ENCODE peak calls at places on chromosomes 13 and 19, in eight cellular contexts. L, X, M, B, N, I, F and A are unnamed samples.

GRCh38 chr19:18282788-18283141 is 1.3 kb upstream of the JUND start:
- DNase-seq in L (no peak), X (no peak), M (no peak), B (peak), N (no peak), I (no peak), F (peak), A (no peak)

GRCh38 chr19:18437481-18438330 is at the start of gene ISYNA1:
- DNase-seq in L (peak), X (no peak), M (peak), B (peak), N (no peak), I (no peak), F (no peak), A (peak)

GRCh38 chr19:17775245-17775927 is 19.6 kb upstream of the B3GNT3 start:
- DNase-seq in L (peak), X (no peak), M (peak), B (peak), N (no peak), I (no peak), F (peak), A (peak)

GRCh38 chr13:94411747-94412146 is 67.7 kb downstream of the DCT start:
- DNase-seq in L (no peak), X (no peak), M (no peak), B (no peak), N (no peak), I (no peak), F (no peak), A (no peak)

GRCh38 chr19:41364546-41365391 is 820 bp upstream of the B9D2 start:
- DNase-seq in L (no peak), X (no peak), M (no peak), B (no peak), N (no peak), I (no peak), F (peak), A (peak)

GRCh38 chr13:101838305-101838835 is 385.9 kb downstream of the ITGBL1 start:
- DNase-seq in L (no peak), X (no peak), M (no peak), B (no peak), N (no peak), I (no peak), F (no peak), A (no peak)

GRCh38 chr13:19794552-19795143 is 11.9 kb upstream of the PSPC1 start:
- DNase-seq in L (no peak), X (peak), M (peak), B (no peak), N (no peak), I (no peak), F (no peak), A (no peak)

GRCh38 chr19:34489175-34489574 is 7.6 kb downstream of the WTIP start:
- DNase-seq in L (no peak), X (no peak), M (no peak), B (no peak), N (no peak), I (no peak), F (no peak), A (no peak)

GRCh38 chr13:58630794-58631193 is 999.2 kb downstream of the PCDH17 start:
- DNase-seq in L (no peak), X (no peak), M (no peak), B (no peak), N (no peak), I (no peak), F (no peak), A (no peak)

GRCh38 chr19:27966390-27966816 is 1246.5 kb downstream of the UQCRFS1 start:
- DNase-seq in L (peak), X (no peak), M (peak), B (no peak), N (no peak), I (no peak), F (no peak), A (peak)

GRCh38 chr19:1259873-1260748 is 9.0 kb upstream of the CIRBP start:
- DNase-seq in L (no peak), X (no peak), M (no peak), B (no peak), N (no peak), I (no peak), F (no peak), A (no peak)

GRCh38 chr13:43132228-43132627 is 108.8 kb downstream of the DNAJC15 start:
- DNase-seq in L (no peak), X (peak), M (peak), B (peak), N (peak), I (no peak), F (no peak), A (no peak)

GRCh38 chr13:60619461-60619860 is 222.4 kb downstream of the TDRD3 start:
- DNase-seq in L (no peak), X (no peak), M (no peak), B (no peak), N (no peak), I (no peak), F (peak), A (no peak)

GRCh38 chr13:43573361-43573740 is 213.4 kb downstream of the ENOX1 start:
- DNase-seq in L (no peak), X (no peak), M (peak), B (no peak), N (no peak), I (no peak), F (no peak), A (no peak)

GRCh38 chr13:95224064-95224463 is 77.2 kb downstream of the ABCC4 start:
- DNase-seq in L (no peak), X (no peak), M (no peak), B (no peak), N (no peak), I (no peak), F (no peak), A (no peak)

GRCh38 chr13:94342436-94343242 is 136.8 kb downstream of the DCT start:
- DNase-seq in L (no peak), X (no peak), M (no peak), B (no peak), N (no peak), I (no peak), F (no peak), A (no peak)

GRCh38 chr13:106449096-106449495 is 86.4 kb downstream of the EFNB2 start:
- DNase-seq in L (no peak), X (no peak), M (no peak), B (no peak), N (no peak), I (no peak), F (no peak), A (no peak)

GRCh38 chr13:106450991-106451390 is 84.5 kb downstream of the EFNB2 start:
- DNase-seq in L (no peak), X (no peak), M (no peak), B (no peak), N (no peak), I (no peak), F (no peak), A (no peak)

GRCh38 chr13:106443625-106444024 is 91.8 kb downstream of the EFNB2 start:
- DNase-seq in L (no peak), X (no peak), M (no peak), B (no peak), N (no peak), I (no peak), F (no peak), A (no peak)

GRCh38 chr13:106440846-106441245 is 94.6 kb downstream of the EFNB2 start:
- DNase-seq in L (no peak), X (no peak), M (no peak), B (no peak), N (no peak), I (no peak), F (no peak), A (no peak)

GRCh38 chr13:106446011-106446410 is 89.5 kb downstream of the EFNB2 start:
- DNase-seq in L (no peak), X (no peak), M (no peak), B (no peak), N (no peak), I (no peak), F (no peak), A (no peak)
- TF ChIP-seq REST in L (no peak), X (no peak), M (no peak), B (no peak), N (no peak), I (no peak), F (no peak), A (no peak)

GRCh38 chr13:33678906-33679657 is 138.9 kb upstream of the RFC3 start:
- DNase-seq in L (peak), X (no peak), M (peak), B (peak), N (peak), I (peak), F (peak), A (no peak)
- TF ChIP-seq REST in L (no peak), X (no peak), M (no peak), B (no peak), N (no peak), I (no peak), F (no peak), A (no peak)

DNA sequence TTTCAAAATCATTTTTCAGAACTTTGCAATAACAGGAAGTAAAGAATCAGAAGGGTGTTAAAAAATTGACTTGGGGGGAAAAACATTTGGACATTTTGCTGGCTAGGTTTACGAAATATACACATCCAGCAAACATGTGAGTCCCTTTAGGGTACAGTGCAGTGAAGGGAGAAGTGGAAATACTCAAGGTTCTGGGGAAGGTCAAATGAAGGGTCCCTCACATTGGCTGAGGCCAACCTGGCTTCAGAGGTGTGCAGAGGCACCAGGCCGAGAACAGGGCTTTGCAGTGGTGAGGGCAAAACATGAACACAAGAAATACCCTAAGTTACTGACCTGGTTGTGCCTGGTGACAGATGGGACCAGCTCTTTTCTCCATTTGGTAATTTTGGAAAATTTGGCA is 1.6 kb upstream of the UPF3A start:
- DNase-seq in L (no peak), X (no peak), M (no peak), B (no peak), N (no peak), I (no peak), F (peak), A (no peak)
- TF ChIP-seq REST in L (no peak), X (no peak), M (no peak), B (no peak), N (no peak), I (no peak), F (no peak), A (no peak)

GRCh38 chr13:48176781-48177180 is 56.2 kb upstream of the ITM2B start:
- DNase-seq in L (no peak), X (no peak), M (no peak), B (no peak), N (no peak), I (no peak), F (no peak), A (no peak)
- TF ChIP-seq REST in L (no peak), X (no peak), M (no peak), B (no peak), N (no peak), I (no peak), F (no peak), A (no peak)

GRCh38 chr13:113584870-113585671 is 518 bp downstream of the TFDP1 start:
- DNase-seq in L (peak), X (no peak), M (peak), B (no peak), N (peak), I (no peak), F (no peak), A (peak)
- TF ChIP-seq REST in L (no peak), X (no peak), M (no peak), B (no peak), N (no peak), I (no peak), F (no peak), A (no peak)

GRCh38 chr19:13010038-13010991 is 15.0 kb downstream of the NFIX start:
- DNase-seq in L (no peak), X (no peak), M (peak), B (no peak), N (no peak), I (no peak), F (no peak), A (no peak)
- TF ChIP-seq REST in L (no peak), X (no peak), M (no peak), B (no peak), N (no peak), I (no peak), F (no peak), A (no peak)

DNA sequence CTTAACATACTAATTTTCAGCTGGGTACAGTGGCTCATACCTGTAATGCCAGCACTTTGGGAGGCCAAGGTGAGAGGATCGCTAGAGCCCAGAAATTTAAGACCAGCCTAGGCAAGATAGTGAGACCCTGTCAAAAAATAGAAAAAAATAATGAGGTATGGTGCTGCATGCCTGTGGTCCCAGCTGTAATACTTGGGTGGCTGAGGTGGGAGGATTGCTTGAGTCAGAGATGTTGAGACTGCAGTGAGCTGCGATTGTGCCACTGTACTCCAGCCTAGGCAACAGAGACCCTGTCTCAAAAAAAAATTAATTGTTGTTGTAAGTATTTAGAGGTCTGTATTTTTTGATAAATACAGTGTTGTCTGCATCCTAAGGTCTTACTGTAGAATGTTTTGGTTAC is 66.8 kb downstream of the FNDC3A start:
- DNase-seq in L (no peak), X (no peak), M (no peak), B (no peak), N (no peak), I (no peak), F (no peak), A (no peak)
- TF ChIP-seq REST in L (no peak), X (no peak), M (no peak), B (no peak), N (no peak), I (no peak), F (no peak), A (no peak)

DNA sequence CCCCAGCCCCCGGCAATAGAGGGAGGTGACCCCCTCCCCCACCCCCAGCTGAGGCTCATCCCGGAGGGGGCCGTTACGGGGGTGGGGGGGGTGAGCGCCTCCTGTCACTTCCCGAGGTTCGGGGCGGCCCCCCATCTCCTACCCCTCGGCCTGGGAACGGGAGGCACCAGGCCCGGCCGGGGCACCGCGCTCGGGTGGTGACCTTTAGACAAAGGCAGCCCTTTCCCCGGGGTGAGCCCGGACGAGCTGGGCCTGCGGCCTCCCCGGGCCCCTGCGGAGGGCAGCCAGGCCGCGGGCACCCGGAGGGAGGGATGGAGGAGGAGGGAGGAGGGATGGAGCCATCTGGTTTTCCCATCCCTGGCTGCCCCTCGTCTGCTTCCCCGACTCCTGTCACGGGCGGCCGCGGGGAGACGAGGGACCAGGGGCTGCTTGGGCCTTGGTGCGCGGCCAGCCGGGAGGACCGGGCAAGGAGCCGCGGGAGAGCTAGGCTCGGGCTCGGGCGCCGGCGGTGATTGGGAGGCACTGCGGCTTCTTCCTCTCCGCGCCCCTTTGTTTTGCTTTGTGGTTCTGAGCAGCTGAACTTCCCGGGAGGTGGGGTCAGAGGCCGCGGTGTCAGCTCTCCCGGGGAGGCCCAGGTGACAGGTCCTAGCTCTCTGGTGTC is 1.1 kb downstream of the BICRA start:
- DNase-seq in L (peak), X (no peak), M (peak), B (peak), N (no peak), I (no peak), F (peak), A (peak)
- TF ChIP-seq REST in L (no peak), X (no peak), M (no peak), B (no peak), N (no peak), I (no peak), F (no peak), A (no peak)